ENCODE peak calls at places on chromosomes 16 and 17, in four cellular contexts. One of them, this sample, is unnamed.

GRCh38 chr17:29376667-29377268 is 13.4 kb upstream of the TAOK1 start:
- DNase-seq in mesendoderm: peak; percentile 71
- DNase-seq in IMR-90: peak; percentile 92
- DNase-seq in transverse colon: no peak
- DNase-seq in this sample: peak; percentile 59

GRCh38 chr17:79874329-79874981 is 35.2 kb upstream of the CBX4 start:
- DNase-seq in transverse colon: no peak
- DNase-seq in IMR-90: peak; percentile 24
- DNase-seq in mesendoderm: peak; percentile 59
- DNase-seq in this sample: peak; percentile 88

GRCh38 chr16:86258713-86259112 is 251.6 kb upstream of the FOXF1 start:
- DNase-seq in IMR-90: peak; percentile 89
- DNase-seq in mesendoderm: no peak
- DNase-seq in transverse colon: no peak
- DNase-seq in this sample: no peak

GRCh38 chr17:46157443-46158107 is 35.7 kb downstream of the KANSL1 start:
- DNase-seq in mesendoderm: no peak
- DNase-seq in IMR-90: peak; percentile 23
- DNase-seq in transverse colon: no peak
- DNase-seq in this sample: no peak

GRCh38 chr17:34892864-34893263 is 68.4 kb downstream of the CCT6B start:
- DNase-seq in IMR-90: no peak
- DNase-seq in transverse colon: no peak
- DNase-seq in mesendoderm: peak; percentile 59
- DNase-seq in this sample: peak; percentile 92

GRCh38 chr17:53765609-53766008 is 57.1 kb upstream of the KIF2B start:
- DNase-seq in mesendoderm: no peak
- DNase-seq in IMR-90: no peak
- DNase-seq in transverse colon: no peak
- DNase-seq in this sample: no peak

GRCh38 chr17:80491478-80492342 is 15.3 kb upstream of the NPTX1 start:
- DNase-seq in transverse colon: no peak
- DNase-seq in mesendoderm: peak; percentile 54
- DNase-seq in IMR-90: no peak
- DNase-seq in this sample: peak; percentile 94

GRCh38 chr17:77124192-77124908 is 16.4 kb upstream of the SEC14L1 start:
- DNase-seq in IMR-90: peak; percentile 68
- DNase-seq in mesendoderm: no peak
- DNase-seq in transverse colon: no peak
- DNase-seq in this sample: no peak

GRCh38 chr16:10355589-10355988 is 30.3 kb upstream of the ATF7IP2 start:
- DNase-seq in IMR-90: no peak
- DNase-seq in transverse colon: no peak
- DNase-seq in mesendoderm: no peak
- DNase-seq in this sample: no peak

GRCh38 chr16:84585886-84586285 is 32.0 kb downstream of the COTL1 start:
- DNase-seq in mesendoderm: peak; percentile 75
- DNase-seq in transverse colon: no peak
- DNase-seq in IMR-90: no peak
- DNase-seq in this sample: peak; percentile 96

GRCh38 chr17:28972437-28972836 is 21.1 kb upstream of the PHF12 start:
- DNase-seq in transverse colon: no peak
- DNase-seq in IMR-90: no peak
- DNase-seq in mesendoderm: no peak
- DNase-seq in this sample: no peak

GRCh38 chr17:78202666-78203065 is 11.4 kb upstream of the BIRC5 start:
- DNase-seq in transverse colon: no peak
- DNase-seq in mesendoderm: no peak
- DNase-seq in IMR-90: no peak
- DNase-seq in this sample: no peak

GRCh38 chr17:71631483-71631882 is 489.3 kb upstream of the SOX9 start:
- DNase-seq in mesendoderm: no peak
- DNase-seq in IMR-90: peak; percentile 37
- DNase-seq in transverse colon: no peak
- DNase-seq in this sample: no peak

GRCh38 chr17:48715496-48716399 is 6.6 kb downstream of the PRAC1 start:
- DNase-seq in transverse colon: no peak
- DNase-seq in mesendoderm: no peak
- DNase-seq in IMR-90: no peak
- DNase-seq in this sample: no peak
- H3K27me3 ChIP-seq in transverse colon: peaks cover 98% of the 10 kb centered on the region
- H3K27me3 ChIP-seq in mesendoderm: no peaks in the 10 kb centered on the region
- H3K27me3 ChIP-seq in IMR-90: peaks cover 71% of the 10 kb centered on the region
- H3K27me3 ChIP-seq in this sample: peaks cover 54% of the 10 kb centered on the region

GRCh38 chr17:73271078-73271477 is 9.4 kb upstream of the CPSF4L start:
- DNase-seq in IMR-90: no peak
- DNase-seq in mesendoderm: no peak
- DNase-seq in transverse colon: peak; percentile 50
- DNase-seq in this sample: no peak

GRCh38 chr17:73269329-73269615 is 7.6 kb upstream of the CPSF4L start:
- DNase-seq in transverse colon: no peak
- DNase-seq in IMR-90: no peak
- DNase-seq in mesendoderm: no peak
- DNase-seq in this sample: no peak

GRCh38 chr17:73267648-73268537 is 6.2 kb upstream of the CPSF4L start:
- DNase-seq in IMR-90: no peak
- DNase-seq in transverse colon: no peak
- DNase-seq in mesendoderm: no peak
- DNase-seq in this sample: peak; percentile 46

GRCh38 chr17:73268582-73269328 is 7.1 kb upstream of the CPSF4L start:
- DNase-seq in mesendoderm: no peak
- DNase-seq in transverse colon: no peak
- DNase-seq in IMR-90: no peak
- DNase-seq in this sample: peak; percentile 46

DNA sequence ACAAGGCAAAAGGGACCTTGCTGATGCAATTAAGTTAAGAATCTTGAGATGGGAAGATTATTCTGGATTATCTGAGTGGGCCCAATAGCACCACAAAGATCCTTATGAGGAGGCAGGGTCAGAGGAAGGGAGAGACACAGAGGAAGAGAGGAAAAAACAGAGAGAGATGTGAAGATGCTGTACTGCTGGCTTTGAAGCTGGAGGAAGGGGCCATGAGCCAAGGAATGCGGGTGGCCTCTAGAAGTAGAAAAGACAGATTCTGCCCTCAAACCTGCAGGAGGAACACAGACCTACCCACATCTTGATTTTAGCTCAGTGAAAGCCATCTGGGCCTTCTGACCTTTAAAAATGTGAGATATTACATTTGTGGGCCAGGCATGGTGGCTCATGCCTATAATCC is 8.1 kb upstream of the CPSF4L start:
- DNase-seq in IMR-90: no peak
- DNase-seq in transverse colon: no peak
- DNase-seq in mesendoderm: no peak
- DNase-seq in this sample: no peak
- H3K4me3 ChIP-seq in IMR-90: no peak overlapping the region
- H3K4me3 ChIP-seq in transverse colon: no peak overlapping the region
- H3K4me3 ChIP-seq in mesendoderm: no peak overlapping the region
- H3K4me3 ChIP-seq in this sample: no peak overlapping the region

GRCh38 chr17:40452074-40452787 is 9.0 kb downstream of the IGFBP4 start:
- DNase-seq in IMR-90: peak; percentile 93
- DNase-seq in transverse colon: no peak
- DNase-seq in mesendoderm: no peak
- DNase-seq in this sample: no peak
- H3K36me3 ChIP-seq in IMR-90: peaks cover 71% of the 10 kb centered on the region
- H3K36me3 ChIP-seq in transverse colon: peaks cover 39% of the 10 kb centered on the region
- H3K36me3 ChIP-seq in mesendoderm: peaks cover 12% of the 10 kb centered on the region
- H3K36me3 ChIP-seq in this sample: peaks cover 15% of the 10 kb centered on the region

DNA sequence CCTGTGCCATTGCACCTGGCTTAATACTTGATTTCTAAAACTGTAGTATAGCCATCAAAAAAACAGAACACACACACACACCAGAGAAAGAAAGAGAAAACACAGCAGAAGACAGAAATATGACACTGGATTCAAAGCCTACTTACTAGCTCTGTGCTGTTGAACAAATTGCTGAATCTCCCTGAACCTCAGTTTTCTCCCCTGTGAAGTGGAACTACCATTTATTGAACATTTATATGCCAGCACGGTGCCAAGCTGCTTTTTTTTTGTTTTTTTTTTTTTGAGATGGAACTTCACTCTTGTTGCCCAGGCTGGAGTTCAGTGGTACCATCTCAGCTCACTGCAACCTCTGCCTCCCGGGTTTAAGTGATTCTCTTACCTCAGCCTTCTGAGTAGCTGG is 13.2 kb upstream of the ALOX12B start:
- DNase-seq in IMR-90: no peak
- DNase-seq in transverse colon: no peak
- DNase-seq in mesendoderm: no peak
- DNase-seq in this sample: no peak
- H3K27me3 ChIP-seq in IMR-90: peaks cover 42% of the 10 kb centered on the region
- H3K27me3 ChIP-seq in transverse colon: no peaks in the 10 kb centered on the region
- H3K27me3 ChIP-seq in mesendoderm: no peaks in the 10 kb centered on the region
- H3K27me3 ChIP-seq in this sample: peaks cover 4% of the 10 kb centered on the region

DNA sequence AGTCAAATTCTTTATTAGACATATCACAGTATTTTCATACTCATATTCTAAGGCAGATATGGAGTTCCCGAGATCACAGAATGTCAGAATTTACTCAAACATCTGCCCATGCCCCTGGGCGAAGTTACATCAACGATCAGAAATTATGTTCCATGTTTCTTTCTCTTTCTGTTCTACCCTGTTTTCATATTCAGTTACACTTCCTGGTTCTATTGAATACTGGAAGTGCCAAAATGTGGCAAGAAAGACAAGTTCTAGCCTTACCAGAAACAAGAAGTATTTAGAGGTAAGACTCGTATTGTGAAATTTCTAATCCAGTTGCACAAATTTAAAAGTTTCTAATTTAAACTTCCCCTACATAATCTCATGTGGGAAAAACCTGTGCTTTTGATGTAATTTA is 36.1 kb downstream of the KCNJ2 start:
- DNase-seq in transverse colon: no peak
- DNase-seq in mesendoderm: no peak
- DNase-seq in IMR-90: no peak
- DNase-seq in this sample: no peak
- H3K4me3 ChIP-seq in transverse colon: no peak overlapping the region
- H3K4me3 ChIP-seq in mesendoderm: no peak overlapping the region
- H3K4me3 ChIP-seq in IMR-90: no peak overlapping the region
- H3K4me3 ChIP-seq in this sample: no peak overlapping the region

DNA sequence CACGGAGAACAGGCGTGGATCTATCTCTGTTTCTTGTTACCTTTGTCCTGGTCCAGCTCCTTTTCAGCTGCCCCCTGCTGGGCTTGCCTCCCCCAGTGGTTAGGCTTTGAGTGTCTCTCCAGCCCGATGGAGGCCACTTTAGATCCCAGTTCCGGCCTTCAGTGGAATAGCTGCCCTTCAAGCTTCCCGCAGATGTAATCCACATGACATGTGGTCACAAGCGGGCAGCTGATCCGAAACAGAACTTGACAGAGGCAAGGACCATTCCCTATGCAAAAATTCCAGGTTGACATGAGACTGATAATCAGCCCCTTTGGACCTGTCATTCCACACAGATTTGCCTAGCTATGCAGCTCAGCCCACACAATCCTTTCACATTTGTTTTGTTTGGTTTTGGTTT is 40.6 kb upstream of the AQP8 start:
- DNase-seq in IMR-90: no peak
- DNase-seq in transverse colon: no peak
- DNase-seq in mesendoderm: no peak
- DNase-seq in this sample: no peak
- H3K36me3 ChIP-seq in IMR-90: peaks cover 27% of the 10 kb centered on the region
- H3K36me3 ChIP-seq in transverse colon: peaks cover 17% of the 10 kb centered on the region
- H3K36me3 ChIP-seq in mesendoderm: peaks cover 4% of the 10 kb centered on the region
- H3K36me3 ChIP-seq in this sample: peaks cover 5% of the 10 kb centered on the region

This sample was measured in H7.